ENCODE peak calls at places on chromosomes 1 and 21, in six cellular contexts. R is NCI-H774; U is CD4-positive, CD25-positive, alpha-beta regulatory T cell; O is fibroblast of mammary gland; J is dorsolateral prefrontal cortex; E is T follicular helper cell. X is an unnamed sample.

GRCh38 chr1:164838786-164839185 is 279.8 kb downstream of the PBX1 start:
- DNase-seq in R (no peak), U (no peak), O (no peak), J (no peak), E (no peak), X (no peak)

GRCh38 chr1:3249236-3249845 is 180.3 kb downstream of the PRDM16 start:
- DNase-seq in R (no peak), U (no peak), O (no peak), J (no peak), E (no peak), X (no peak)

GRCh38 chr1:58293388-58293787 is 253.1 kb downstream of the OMA1 start:
- DNase-seq in R (no peak), U (no peak), O (no peak), J (no peak), E (no peak), X (no peak)

GRCh38 chr1:207282496-207283380 is 38.7 kb upstream of the CD55 start:
- DNase-seq in R (no peak), U (no peak), O (no peak), J (no peak), E (no peak), X (no peak)

GRCh38 chr1:201565771-201566528 is 27.0 kb downstream of the NAV1 start:
- DNase-seq in R (no peak), U (no peak), O (no peak), J (peak), E (no peak), X (no peak)

GRCh38 chr1:89085781-89086180 is 20.8 kb upstream of the GBP1 start:
- DNase-seq in R (no peak), U (no peak), O (no peak), J (no peak), E (peak), X (peak)

GRCh38 chr1:52482326-52483004 is 70.4 kb downstream of the TUT4 start:
- DNase-seq in R (no peak), U (no peak), O (no peak), J (peak), E (no peak), X (no peak)

GRCh38 chr1:63063367-63063766 is 259.0 kb upstream of the FOXD3 start:
- DNase-seq in R (no peak), U (no peak), O (no peak), J (no peak), E (no peak), X (no peak)

GRCh38 chr21:24738063-24738462 is 869.2 kb downstream of the MRPL39 start:
- DNase-seq in R (no peak), U (no peak), O (no peak), J (no peak), E (no peak), X (no peak)

GRCh38 chr1:155645648-155646047 is 35.6 kb downstream of the MSTO1 start:
- DNase-seq in R (no peak), U (no peak), O (peak), J (no peak), E (no peak), X (no peak)

GRCh38 chr1:153642161-153642560 is 8.3 kb downstream of the CHTOP start:
- DNase-seq in R (no peak), U (no peak), O (no peak), J (no peak), E (no peak), X (no peak)

GRCh38 chr1:16212251-16212961 is at the start of gene ARHGEF19:
- DNase-seq in R (no peak), U (no peak), O (no peak), J (no peak), E (no peak), X (no peak)

GRCh38 chr1:244341455-244342450 is 110.0 kb downstream of the ADSS2 start:
- DNase-seq in R (peak), U (no peak), O (peak), J (peak), E (no peak), X (no peak)

GRCh38 chr1:219535021-219535420 is 77.9 kb downstream of the ZC3H11B start:
- DNase-seq in R (no peak), U (no peak), O (no peak), J (no peak), E (no peak), X (no peak)

GRCh38 chr1:143691400-143691891 is 280.3 kb downstream of the FAM72C start:
- DNase-seq in R (peak), U (no peak), O (peak), J (no peak), E (no peak), X (no peak)

GRCh38 chr1:201409440-201409839 is 10.3 kb upstream of the LAD1 start:
- DNase-seq in R (no peak), U (no peak), O (no peak), J (no peak), E (no peak), X (no peak)

GRCh38 chr1:24955161-24955560 is 25.1 kb upstream of the RUNX3 start:
- DNase-seq in R (no peak), U (no peak), O (peak), J (no peak), E (no peak), X (peak)

GRCh38 chr1:10387611-10388386 is 11.1 kb upstream of the PGD start:
- DNase-seq in R (no peak), U (peak), O (peak), J (peak), E (no peak), X (peak)

GRCh38 chr1:105865546-105865945 is 1190.9 kb upstream of the PRMT6 start:
- DNase-seq in R (no peak), U (no peak), O (no peak), J (no peak), E (no peak), X (no peak)

GRCh38 chr1:247456914-247457638 is 828 bp downstream of the OR2B11 start:
- DNase-seq in R (no peak), U (no peak), O (no peak), J (peak), E (no peak), X (no peak)

GRCh38 chr1:152185544-152186391 is 26.7 kb upstream of the RPTN start:
- DNase-seq in R (peak), U (peak), O (peak), J (peak), E (no peak), X (peak)

GRCh38 chr1:221877365-221877764 is 135.5 kb upstream of the DUSP10 start:
- DNase-seq in R (no peak), U (no peak), O (no peak), J (no peak), E (no peak), X (no peak)

GRCh38 chr21:38039841-38040240 is 123.6 kb upstream of the KCNJ6 start:
- DNase-seq in R (no peak), U (no peak), O (no peak), J (no peak), E (no peak), X (no peak)

GRCh38 chr1:51331206-51332100 is 1.1 kb upstream of the TTC39A start:
- DNase-seq in R (peak), U (no peak), O (peak), J (no peak), E (no peak), X (no peak)

GRCh38 chr1:44894591-44894990 is 51.5 kb upstream of the PTCH2 start:
- DNase-seq in R (no peak), U (no peak), O (peak), J (no peak), E (no peak), X (no peak)

GRCh38 chr1:97603776-97604175 is 317.1 kb downstream of the DPYD start:
- DNase-seq in R (no peak), U (no peak), O (no peak), J (no peak), E (no peak), X (peak)

GRCh38 chr1:93616221-93616995 is 65.2 kb downstream of the BCAR3 start:
- DNase-seq in R (no peak), U (no peak), O (no peak), J (no peak), E (no peak), X (no peak)

GRCh38 chr1:27646676-27647075 is 11.7 kb upstream of the FGR start:
- DNase-seq in R (no peak), U (no peak), O (peak), J (no peak), E (no peak), X (no peak)

GRCh38 chr1:67204298-67204697 is 38.0 kb downstream of the IL23R start:
- DNase-seq in R (no peak), U (no peak), O (no peak), J (no peak), E (no peak), X (no peak)

GRCh38 chr1:43452789-43453441 is 816 bp downstream of the HYI start:
- DNase-seq in R (peak), U (no peak), O (peak), J (peak), E (no peak), X (no peak)

GRCh38 chr1:44531785-44532566 is 126.9 kb downstream of the RNF220 start:
- DNase-seq in R (peak), U (no peak), O (peak), J (no peak), E (no peak), X (no peak)

GRCh38 chr1:65393345-65393744 is 27.1 kb upstream of the LEPR start:
- DNase-seq in R (no peak), U (no peak), O (peak), J (no peak), E (no peak), X (no peak)

GRCh38 chr1:6519491-6519934 is 28.0 kb upstream of the PLEKHG5 start:
- DNase-seq in R (no peak), U (no peak), O (no peak), J (no peak), E (no peak), X (no peak)

GRCh38 chr1:20165522-20165951 is 20.4 kb upstream of the UBXN10 start:
- DNase-seq in R (no peak), U (no peak), O (peak), J (no peak), E (no peak), X (peak)

X was measured in Jurkat, Clone E6-1.